ENCODE peak calls at places on chromosomes 3 and 15, in six cellular contexts. N is AG04450, M is fibroblast of lung, H is fibroblast of pulmonary artery, Z is Peyer's patch, W is GM13977. T is an unnamed sample.
A peak's percentile ranks its signal among the peaks of the same experiment; 100 is the strongest.

GRCh38 chr15:56034514-56034913 is 41.1 kb upstream of the NEDD4 start:
- DNase-seq in N (no peak), W (no peak), Z (no peak), H (no peak), M (no peak), T (no peak)

GRCh38 chr3:27675287-27675686 is 46.8 kb downstream of the EOMES start:
- DNase-seq in Z (no peak), M (peak; percentile 89), W (no peak), H (peak; percentile 85), N (no peak), T (no peak)

GRCh38 chr15:75832114-75832513 is 11.1 kb upstream of the UBE2Q2 start:
- DNase-seq in W (no peak), H (no peak), M (no peak), N (no peak), Z (no peak), T (no peak)

GRCh38 chr15:78507831-78508160 is 419 bp downstream of the HYKK start:
- DNase-seq in N (no peak), H (no peak), W (no peak), M (no peak), Z (no peak), T (no peak)

GRCh38 chr15:57377478-57377847 is 1.2 kb downstream of the CGNL1 start:
- DNase-seq in W (no peak), N (no peak), Z (no peak), M (no peak), H (no peak), T (no peak)

GRCh38 chr15:92960996-92961681 is 61.0 kb downstream of the CHD2 start:
- DNase-seq in Z (no peak), M (no peak), N (no peak), W (no peak), H (no peak), T (no peak)

GRCh38 chr3:96646596-96646995 is 167.8 kb upstream of the EPHA6 start:
- DNase-seq in W (no peak), N (no peak), M (no peak), H (no peak), Z (no peak), T (no peak)

GRCh38 chr3:129015388-129016105 is 14.4 kb downstream of the EFCC1 start:
- DNase-seq in Z (peak; percentile 53), N (no peak), M (no peak), H (peak; percentile 20), W (no peak), T (no peak)

GRCh38 chr15:70376031-70376928 is 278.6 kb upstream of the TLE3 start:
- DNase-seq in Z (no peak), M (no peak), N (no peak), H (no peak), W (no peak), T (no peak)

GRCh38 chr3:157785071-157785826 is 282.0 kb upstream of the VEPH1 start:
- DNase-seq in N (peak; percentile 82), Z (no peak), W (no peak), M (peak; percentile 97), H (peak; percentile 74), T (no peak)

GRCh38 chr3:102090646-102091045 is 241.3 kb downstream of the NFKBIZ start:
- DNase-seq in Z (no peak), N (no peak), H (peak; percentile 32), W (no peak), M (peak; percentile 60), T (no peak)

GRCh38 chr3:190616627-190617026 is 102.7 kb downstream of the IL1RAP start:
- DNase-seq in W (no peak), Z (no peak), H (no peak), M (peak; percentile 2), N (no peak), T (no peak)

GRCh38 chr3:61981005-61981404 is 392.3 kb downstream of the FEZF2 start:
- DNase-seq in M (no peak), W (no peak), H (no peak), N (no peak), Z (no peak), T (no peak)

GRCh38 chr15:76310470-76311070 is 699 bp downstream of the ETFA start:
- DNase-seq in Z (no peak), H (peak; percentile 17), M (peak; percentile 19), W (peak; percentile 21), N (no peak), T (peak; percentile 12)

GRCh38 chr3:17301271-17301670 is 416.5 kb downstream of the PLCL2 start:
- DNase-seq in Z (no peak), H (no peak), W (no peak), M (no peak), N (no peak), T (no peak)

GRCh38 chr15:40911139-40911538 is 16.9 kb downstream of the VPS18 start:
- DNase-seq in W (no peak), Z (peak; percentile 40), H (no peak), M (no peak), N (no peak), T (no peak)

GRCh38 chr3:153284282-153284938 is 122.4 kb downstream of the RAP2B start:
- DNase-seq in M (peak; percentile 91), W (no peak), Z (no peak), H (peak; percentile 94), N (peak; percentile 84), T (peak; percentile 47)

GRCh38 chr15:71386448-71387236 is 271.4 kb downstream of the THSD4 start:
- DNase-seq in H (peak; percentile 59), Z (no peak), N (no peak), W (no peak), M (no peak), T (no peak)

GRCh38 chr3:35422826-35423601 is 216.3 kb upstream of the ARPP21 start:
- DNase-seq in N (no peak), M (peak; percentile 76), Z (no peak), H (peak; percentile 54), W (no peak), T (no peak)

GRCh38 chr3:29281265-29282228 is 676 bp downstream of the RBMS3 start:
- DNase-seq in N (no peak), H (peak; percentile 74), M (peak; percentile 62), W (peak; percentile 10), Z (no peak), T (peak; percentile 26)

GRCh38 chr3:180306691-180307090 is 270.0 kb upstream of the PEX5L start:
- DNase-seq in M (peak; percentile 52), N (no peak), H (no peak), Z (no peak), W (no peak), T (no peak)

GRCh38 chr3:5194801-5195509 is 7.4 kb downstream of the EDEM1 start:
- DNase-seq in N (peak; percentile 45), Z (no peak), W (peak; percentile 24), M (peak; percentile 93), H (peak; percentile 87), T (no peak)

GRCh38 chr3:129695203-129695602 is 88.7 kb upstream of the PLXND1 start:
- DNase-seq in N (no peak), M (no peak), H (peak; percentile 60), Z (no peak), W (no peak), T (no peak)

GRCh38 chr3:63353383-63353782 is 75.3 kb downstream of the SYNPR start:
- DNase-seq in H (peak; percentile 23), M (peak; percentile 77), Z (no peak), W (no peak), N (no peak), T (no peak)

GRCh38 chr3:63354160-63354559 is 76.1 kb downstream of the SYNPR start:
- DNase-seq in N (no peak), Z (no peak), H (no peak), M (peak; percentile 42), W (no peak), T (no peak)

GRCh38 chr3:63352008-63352279 is 73.8 kb downstream of the SYNPR start:
- DNase-seq in Z (peak; percentile 60), M (no peak), N (no peak), H (no peak), W (no peak), T (no peak)

GRCh38 chr3:63351159-63352007 is 73.3 kb downstream of the SYNPR start:
- DNase-seq in Z (no peak), W (peak; percentile 36), H (peak; percentile 82), M (peak; percentile 59), N (peak; percentile 24), T (peak; percentile 33)

GRCh38 chr3:63349583-63350177 is 71.6 kb downstream of the SYNPR start:
- DNase-seq in W (peak; percentile 42), Z (no peak), M (peak; percentile 54), H (peak; percentile 80), N (no peak), T (peak; percentile 34)
- TF ChIP-seq CTCF in W (peak; percentile 74), Z (peak; percentile 10), M (peak; percentile 94), H (peak; percentile 95), N (peak; percentile 90), T (peak; percentile 12)

GRCh38 chr3:44805960-44806359 is 44.4 kb downstream of the KIF15 start:
- DNase-seq in H (no peak), W (no peak), Z (no peak), M (no peak), N (no peak), T (no peak)

GRCh38 chr3:44803298-44803697 is 41.7 kb downstream of the KIF15 start:
- DNase-seq in N (no peak), M (no peak), W (no peak), Z (no peak), H (no peak), T (no peak)

DNA sequence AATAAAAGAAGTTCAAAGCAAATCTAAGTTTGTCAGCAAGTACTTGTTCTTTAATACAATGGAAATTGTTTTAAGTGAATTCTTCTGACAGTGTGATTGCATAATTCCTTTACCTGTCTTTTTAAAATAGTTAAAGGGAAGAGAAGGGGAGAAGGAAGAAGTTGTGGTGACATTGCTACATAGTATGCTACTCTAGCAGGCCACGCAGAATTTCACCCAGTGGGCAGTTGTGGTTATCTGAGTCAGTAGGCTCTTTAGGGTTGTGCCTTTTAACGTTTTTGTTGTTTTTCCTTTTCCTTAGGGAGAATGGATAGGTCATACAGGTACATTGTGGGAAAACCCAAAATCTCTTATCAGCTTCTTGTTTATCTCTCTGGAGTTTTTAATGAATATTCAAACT is 40.4 kb downstream of the KIF15 start:
- DNase-seq in N (no peak), M (no peak), Z (no peak), W (no peak), H (no peak), T (no peak)
- TF ChIP-seq CTCF in N (no peak), M (no peak), Z (no peak), W (no peak), H (no peak), T (no peak)

DNA sequence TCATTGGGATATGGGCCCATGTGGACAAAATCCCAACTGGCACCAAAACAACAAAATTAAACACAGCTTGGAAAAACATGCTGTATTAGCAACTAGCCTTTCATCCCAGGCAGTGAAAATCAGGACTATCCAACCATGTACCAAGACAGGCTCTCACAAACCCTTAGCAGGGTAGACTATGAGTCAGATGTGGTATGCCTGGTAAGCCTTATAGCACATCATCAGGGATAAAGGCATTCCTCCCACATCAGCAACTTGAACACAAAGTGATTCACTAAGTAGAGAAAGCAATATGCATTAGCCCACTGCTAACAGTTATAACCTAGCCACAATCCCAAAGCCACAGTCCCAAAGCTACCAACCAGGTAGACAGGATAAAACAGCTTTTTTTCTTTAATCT is 8.0 kb downstream of the CEP152 start:
- DNase-seq in Z (no peak), H (peak; percentile 84), M (peak; percentile 97), N (peak; percentile 80), W (no peak), T (no peak)
- TF ChIP-seq CTCF in Z (no peak), H (no peak), M (no peak), N (no peak), W (no peak), T (no peak)

DNA sequence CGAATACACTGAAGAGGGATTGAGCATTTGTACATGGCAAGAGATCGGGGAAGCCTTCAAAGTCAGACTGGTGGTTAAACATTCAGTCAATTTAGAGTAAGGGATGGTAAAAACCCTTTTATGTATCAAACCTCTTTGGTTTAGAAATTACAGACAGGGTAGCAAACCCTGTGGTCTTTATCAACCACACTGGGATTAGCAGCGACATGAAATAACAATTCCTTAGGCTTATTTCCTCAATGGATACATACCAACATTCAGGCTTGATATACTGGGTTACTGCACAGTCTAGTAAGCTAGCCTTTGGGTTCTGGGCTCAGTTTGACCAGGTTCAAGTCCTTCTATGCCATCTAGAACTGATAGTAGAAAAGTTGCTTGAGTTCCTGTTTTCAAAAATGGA is 127.4 kb downstream of the THRB start:
- DNase-seq in H (no peak), W (no peak), M (no peak), N (no peak), Z (no peak), T (no peak)
- TF ChIP-seq CTCF in H (no peak), W (no peak), M (no peak), N (no peak), Z (no peak), T (no peak)